ENCODE peak calls at places on chromosome 18, in six cellular contexts. H is NCI-H2029 treated with DMSO at 0.1 percent for 48 hours; I is aorta; O is CD8-positive, alpha-beta T cell; B is tibial artery; Q is Kasumi-1. U is an unnamed sample.

GRCh38 chr18:35110554-35111058 is 69.4 kb downstream of the MAPRE2 start:
- DNase-seq in H (no peak), I (no peak), O (no peak), B (no peak), Q (no peak), U (no peak)

GRCh38 chr18:72811047-72811446 is 56.7 kb downstream of the NETO1 start:
- DNase-seq in H (no peak), I (no peak), O (no peak), B (no peak), Q (no peak), U (no peak)

GRCh38 chr18:43780782-43781340 is 503.6 kb upstream of the SYT4 start:
- DNase-seq in H (no peak), I (no peak), O (no peak), B (no peak), Q (no peak), U (no peak)

GRCh38 chr18:41992066-41992465 is 37.0 kb downstream of the PIK3C3 start:
- DNase-seq in H (no peak), I (no peak), O (no peak), B (no peak), Q (peak), U (no peak)

GRCh38 chr18:45670281-45670962 is 53.6 kb upstream of the SLC14A1 start:
- DNase-seq in H (no peak), I (no peak), O (peak), B (peak), Q (peak), U (no peak)

GRCh38 chr18:4181882-4182568 is 273.1 kb downstream of the DLGAP1 start:
- DNase-seq in H (no peak), I (no peak), O (no peak), B (no peak), Q (no peak), U (no peak)

GRCh38 chr18:25351773-25352628 is at the start of gene ZNF521:
- DNase-seq in H (no peak), I (peak), O (peak), B (peak), Q (peak), U (no peak)

GRCh38 chr18:33183136-33183535 is 257.4 kb downstream of the CCDC178 start:
- DNase-seq in H (no peak), I (no peak), O (no peak), B (no peak), Q (no peak), U (no peak)

GRCh38 chr18:52392160-52392559 is 52.2 kb downstream of the DCC start:
- DNase-seq in H (no peak), I (no peak), O (no peak), B (no peak), Q (no peak), U (no peak)

GRCh38 chr18:9058426-9058825 is 44.1 kb upstream of the NDUFV2 start:
- DNase-seq in H (no peak), I (no peak), O (no peak), B (no peak), Q (no peak), U (no peak)

GRCh38 chr18:77267957-77268356 is 18.3 kb downstream of the GALR1 start:
- DNase-seq in H (no peak), I (no peak), O (no peak), B (no peak), Q (no peak), U (no peak)

GRCh38 chr18:25136416-25137132 is 215.4 kb downstream of the ZNF521 start:
- DNase-seq in H (no peak), I (no peak), O (no peak), B (no peak), Q (no peak), U (no peak)

GRCh38 chr18:62942578-62942977 is 227.2 kb downstream of the PHLPP1 start:
- DNase-seq in H (no peak), I (no peak), O (no peak), B (no peak), Q (no peak), U (no peak)

GRCh38 chr18:24918257-24918656 is 433.7 kb downstream of the ZNF521 start:
- DNase-seq in H (no peak), I (no peak), O (no peak), B (no peak), Q (no peak), U (no peak)

GRCh38 chr18:22275706-22276333 is 106.4 kb downstream of the GATA6 start:
- DNase-seq in H (no peak), I (no peak), O (no peak), B (no peak), Q (no peak), U (no peak)

GRCh38 chr18:39168723-39169122 is 1603.1 kb upstream of the CELF4 start:
- DNase-seq in H (no peak), I (no peak), O (no peak), B (no peak), Q (no peak), U (no peak)

GRCh38 chr18:70368903-70369302 is 80.1 kb downstream of the SOCS6 start:
- DNase-seq in H (no peak), I (no peak), O (no peak), B (no peak), Q (no peak), U (no peak)

U was measured in activated T-cell treated with anti-CD3 and anti-CD28 coated beads for 1 hour.